ENCODE peak calls at places on chromosomes 1 and 21, in four cellular contexts. W is K562, L is HCT116, H is HepG2. S is an unnamed sample.

GRCh38 chr1:172827841-172828240 is 168.9 kb downstream of the FASLG start:
- DNase-seq in L (no peak), W (no peak), H (no peak), S (no peak)

GRCh38 chr1:178166625-178167024 is 72.7 kb downstream of the RASAL2 start:
- DNase-seq in L (no peak), W (no peak), H (no peak), S (no peak)

GRCh38 chr1:81812712-81813111 is 12.0 kb downstream of the ADGRL2 start:
- DNase-seq in H (no peak), L (no peak), W (no peak), S (no peak)

GRCh38 chr1:198042168-198042567 is 114.6 kb upstream of the NEK7 start:
- DNase-seq in H (no peak), W (no peak), L (no peak), S (no peak)

GRCh38 chr1:198156745-198157240 is at the start of gene NEK7:
- DNase-seq in L (peak), W (peak), H (peak), S (peak)

GRCh38 chr1:198713081-198713480 is 74.2 kb downstream of the PTPRC start:
- DNase-seq in W (no peak), L (no peak), H (no peak), S (no peak)

GRCh38 chr1:109482796-109483638 is 688 bp upstream of the ATXN7L2 start:
- DNase-seq in W (peak), H (no peak), L (no peak), S (no peak)

GRCh38 chr21:42426876-42427480 is 23.3 kb downstream of the UBASH3A start:
- DNase-seq in L (no peak), H (no peak), W (no peak), S (no peak)

GRCh38 chr1:15959847-15960446 is 16.0 kb downstream of the ZBTB17 start:
- DNase-seq in W (no peak), H (no peak), L (no peak), S (no peak)

GRCh38 chr1:106785136-106785535 is 271.3 kb upstream of the PRMT6 start:
- DNase-seq in W (no peak), H (no peak), L (no peak), S (no peak)

GRCh38 chr1:115198938-115199337 is 109.6 kb upstream of the TSPAN2 start:
- DNase-seq in L (no peak), H (no peak), W (no peak), S (no peak)

GRCh38 chr1:89363638-89364536 is at the start of gene GBP6:
- DNase-seq in L (no peak), W (no peak), H (no peak), S (no peak)

GRCh38 chr1:115531806-115532359 is 109.9 kb upstream of the VANGL1 start:
- DNase-seq in L (no peak), H (no peak), W (no peak), S (no peak)

GRCh38 chr1:22709891-22710687 is 550 bp upstream of the EPHB2 start:
- DNase-seq in L (no peak), W (no peak), H (no peak), S (peak)

GRCh38 chr1:164515932-164516331 is 43.1 kb upstream of the PBX1 start:
- DNase-seq in W (no peak), L (no peak), H (no peak), S (no peak)

GRCh38 chr1:226920446-226920894 is 19.6 kb upstream of the COQ8A start:
- DNase-seq in L (no peak), H (peak), W (no peak), S (no peak)

GRCh38 chr1:200488375-200489165 is 78.7 kb upstream of the ZNF281 start:
- DNase-seq in W (peak), H (peak), L (peak), S (no peak)

GRCh38 chr1:87329756-87330200 is 1.1 kb downstream of the LMO4 start:
- DNase-seq in H (no peak), L (no peak), W (no peak), S (no peak)

GRCh38 chr1:168321945-168322344 is 41.3 kb downstream of the TBX19 start:
- DNase-seq in H (peak), W (peak), L (peak), S (no peak)

GRCh38 chr1:181092056-181092455 is 3.6 kb downstream of the IER5 start:
- DNase-seq in L (no peak), W (no peak), H (no peak), S (no peak)

GRCh38 chr21:17925900-17926299 is 106.7 kb upstream of the C21orf91 start:
- DNase-seq in W (no peak), L (no peak), H (peak), S (no peak)

GRCh38 chr1:228778946-228779345 is 43.7 kb downstream of the RHOU start:
- DNase-seq in H (no peak), W (no peak), L (no peak), S (no peak)

GRCh38 chr1:10621906-10622305 is 147.2 kb downstream of the PEX14 start:
- DNase-seq in W (no peak), L (no peak), H (no peak), S (no peak)

GRCh38 chr1:44029260-44029910 is 1.9 kb downstream of the SLC6A9 start:
- DNase-seq in H (no peak), W (peak), L (no peak), S (no peak)
- TF ChIP-seq RAD21 in H (no peak), W (no peak), L (no peak), S (no peak)

GRCh38 chr1:234589854-234590620 is 19.9 kb downstream of the IRF2BP2 start:
- DNase-seq in H (no peak), W (peak), L (no peak), S (no peak)
- TF ChIP-seq FOSL1 in H (no peak), W (no peak), L (no peak), S (no peak)

GRCh38 chr1:51192213-51192843 is 43.7 kb upstream of the RNF11 start:
- DNase-seq in W (peak), L (peak), H (peak), S (peak)

GRCh38 chr1:51188230-51188629 is 47.8 kb upstream of the RNF11 start:
- DNase-seq in L (no peak), H (no peak), W (no peak), S (no peak)

GRCh38 chr1:51190996-51191395 is 45.1 kb upstream of the RNF11 start:
- DNase-seq in W (no peak), L (no peak), H (no peak), S (no peak)

GRCh38 chr1:51193564-51193963 is 42.5 kb upstream of the RNF11 start:
- DNase-seq in W (no peak), H (no peak), L (no peak), S (no peak)

DNA sequence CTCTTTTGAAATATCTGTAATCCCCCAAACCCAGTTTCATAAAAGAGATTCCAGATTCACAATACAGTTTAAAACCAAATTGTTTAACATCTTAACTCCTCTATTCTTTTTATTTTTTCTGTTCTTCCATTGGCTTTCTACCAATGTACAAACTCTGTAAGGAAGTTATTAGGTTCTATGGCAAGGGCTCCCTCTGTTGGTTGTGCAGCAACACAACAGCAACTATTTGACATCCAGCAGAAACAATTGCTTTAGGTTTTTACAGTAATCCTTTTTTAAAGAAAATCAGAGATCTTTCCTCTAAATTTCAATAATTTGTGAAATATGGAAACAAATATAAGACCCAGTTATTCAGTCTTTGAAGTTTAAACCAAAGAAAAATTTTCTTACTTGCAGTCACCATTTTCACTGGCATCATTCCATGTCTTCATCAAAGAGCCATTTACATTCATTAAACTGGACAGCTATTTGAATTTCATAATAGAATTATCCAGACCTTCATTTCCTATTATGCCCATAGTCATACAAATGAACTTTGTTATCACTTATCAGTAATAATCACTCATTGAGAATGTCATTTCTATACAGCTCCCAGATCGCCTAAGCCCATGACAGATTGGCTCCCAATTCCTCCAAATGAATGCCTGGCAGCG is 46.5 kb upstream of the RNF11 start:
- DNase-seq in H (peak), W (peak), L (peak), S (no peak)
- TF ChIP-seq RAD21 in H (no peak), W (peak), L (peak), S (peak)

GRCh38 chr1:239707615-239708014 is 321.2 kb downstream of the CHRM3 start:
- DNase-seq in H (no peak), L (no peak), W (no peak), S (no peak)
- TF ChIP-seq FOSL1 in H (no peak), L (no peak), W (no peak), S (no peak)

GRCh38 chr21:45381036-45381787 is 23.8 kb upstream of the COL18A1 start:
- DNase-seq in L (no peak), H (no peak), W (no peak), S (no peak)

GRCh38 chr21:45383111-45383614 is 21.8 kb upstream of the COL18A1 start:
- DNase-seq in W (peak), H (peak), L (no peak), S (no peak)

GRCh38 chr21:45383615-45384201 is 21.3 kb upstream of the COL18A1 start:
- DNase-seq in W (no peak), H (no peak), L (no peak), S (peak)

GRCh38 chr21:45381865-45382697 is 22.9 kb upstream of the COL18A1 start:
- DNase-seq in H (no peak), W (no peak), L (no peak), S (no peak)

GRCh38 chr21:45382698-45383000 is 22.3 kb upstream of the COL18A1 start:
- DNase-seq in W (no peak), H (no peak), L (no peak), S (no peak)
- TF ChIP-seq RAD21 in W (no peak), H (no peak), L (no peak), S (no peak)

GRCh38 chr1:218302155-218302554 is 17.1 kb downstream of the RRP15 start:
- DNase-seq in W (no peak), H (no peak), L (no peak), S (no peak)

GRCh38 chr1:218301217-218301616 is 16.1 kb downstream of the RRP15 start:
- DNase-seq in W (no peak), H (no peak), L (no peak), S (no peak)

GRCh38 chr1:218305447-218306064 is 20.5 kb downstream of the RRP15 start:
- DNase-seq in H (no peak), W (no peak), L (no peak), S (no peak)

GRCh38 chr1:218303176-218303575 is 18.1 kb downstream of the RRP15 start:
- DNase-seq in L (no peak), W (no peak), H (no peak), S (no peak)

GRCh38 chr1:218304281-218305039 is 19.4 kb downstream of the RRP15 start:
- DNase-seq in H (no peak), W (peak), L (no peak), S (no peak)
- TF ChIP-seq FOSL1 in H (no peak), W (peak), L (no peak), S (no peak)